ENCODE peak calls at places on chromosomes 7 and 10, in five cellular contexts. B is breast epithelium, D is T-helper 9 cell, A is prostate gland, U is OCI-M1. T is an unnamed sample.

GRCh38 chr10:16679511-16679910 is 137.7 kb downstream of the RSU1 start:
- DNase-seq in B (no peak), D (no peak), A (no peak), U (no peak), T (no peak)

GRCh38 chr7:128406986-128407589 is 2.7 kb downstream of the IMPDH1 start:
- DNase-seq in B (no peak), D (no peak), A (no peak), U (no peak), T (no peak)

GRCh38 chr7:30800785-30801252 is 29.6 kb downstream of the MINDY4 start:
- DNase-seq in B (no peak), D (no peak), A (peak; percentile 65), U (peak; percentile 79), T (peak; percentile 74)

GRCh38 chr10:62037890-62038608 is 136.6 kb downstream of the ARID5B start:
- DNase-seq in B (no peak), D (no peak), A (no peak), U (no peak), T (no peak)

GRCh38 chr7:53993205-53993604 is 549.0 kb upstream of the VSTM2A start:
- DNase-seq in B (no peak), D (no peak), A (no peak), U (no peak), T (no peak)

GRCh38 chr10:77350711-77351119 is 286.9 kb downstream of the KCNMA1 start:
- DNase-seq in B (no peak), D (no peak), A (no peak), U (peak; percentile 54), T (peak; percentile 25)

GRCh38 chr7:130923930-130924329 is 189.9 kb upstream of the KLF14 start:
- DNase-seq in B (no peak), D (no peak), A (no peak), U (no peak), T (no peak)

GRCh38 chr7:21318190-21318915 is 109.5 kb upstream of the SP4 start:
- DNase-seq in B (no peak), D (no peak), A (no peak), U (no peak), T (no peak)

GRCh38 chr10:26804418-26805393 is 56.1 kb downstream of the ABI1 start:
- DNase-seq in B (no peak), D (no peak), A (no peak), U (no peak), T (no peak)

GRCh38 chr7:74297516-74298233 is 8.5 kb downstream of the CLIP2 start:
- DNase-seq in B (no peak), D (no peak), A (no peak), U (no peak), T (no peak)

GRCh38 chr10:101329341-101330032 is 24.5 kb upstream of the BTRC start:
- DNase-seq in B (no peak), D (no peak), A (no peak), U (no peak), T (no peak)

GRCh38 chr10:98745645-98746044 is 298.9 kb upstream of the HPS1 start:
- DNase-seq in B (no peak), D (no peak), A (no peak), U (peak; percentile 59), T (no peak)

GRCh38 chr7:132203021-132203420 is 373.2 kb downstream of the PLXNA4 start:
- DNase-seq in B (no peak), D (no peak), A (no peak), U (no peak), T (no peak)

GRCh38 chr10:50501478-50501877 is 122.3 kb downstream of the SGMS1 start:
- DNase-seq in B (no peak), D (no peak), A (no peak), U (no peak), T (no peak)

GRCh38 chr10:8873310-8873709 is 818.8 kb downstream of the GATA3 start:
- DNase-seq in B (no peak), D (no peak), A (no peak), U (no peak), T (no peak)

GRCh38 chr10:127041561-127041960 is 136.3 kb downstream of the DOCK1 start:
- DNase-seq in B (no peak), D (no peak), A (no peak), U (no peak), T (no peak)

GRCh38 chr7:11817111-11817710 is 14.8 kb downstream of the THSD7A start:
- DNase-seq in B (no peak), D (no peak), A (no peak), U (no peak), T (no peak)

GRCh38 chr7:7323352-7323751 is 141.0 kb downstream of the C1GALT1 start:
- DNase-seq in B (no peak), D (no peak), A (no peak), U (no peak), T (no peak)

GRCh38 chr7:104940023-104940710 is 73.8 kb upstream of the KMT2E start:
- DNase-seq in B (no peak), D (no peak), A (no peak), U (no peak), T (no peak)

GRCh38 chr7:44286618-44287487 is 38.5 kb downstream of the CAMK2B start:
- DNase-seq in B (peak; percentile 25), D (no peak), A (no peak), U (no peak), T (no peak)

GRCh38 chr7:14424675-14425074 is 435.2 kb upstream of the ETV1 start:
- DNase-seq in B (no peak), D (no peak), A (no peak), U (peak; percentile 11), T (no peak)

GRCh38 chr10:59877191-59877671 is 29.1 kb downstream of the CCDC6 start:
- DNase-seq in B (no peak), D (no peak), A (no peak), U (no peak), T (no peak)

GRCh38 chr7:106895246-106895864 is 30.3 kb downstream of the PIK3CG start:
- DNase-seq in B (no peak), D (no peak), A (no peak), U (peak; percentile 13), T (no peak)

GRCh38 chr7:44321796-44322195 is 3.6 kb downstream of the CAMK2B start:
- DNase-seq in B (no peak), D (no peak), A (no peak), U (no peak), T (no peak)

GRCh38 chr10:125850766-125851731 is 27.7 kb downstream of the BCCIP start:
- DNase-seq in B (no peak), D (no peak), A (no peak), U (no peak), T (no peak)

GRCh38 chr10:73991846-73992245 is 6.1 kb upstream of the VCL start:
- DNase-seq in B (no peak), D (peak; percentile 64), A (no peak), U (peak; percentile 91), T (no peak)

T was measured in frontal cortex.